ENCODE peak calls at places on chromosomes 7 and 10, in eight cellular contexts. D is dorsolateral prefrontal cortex, Y is heart left ventricle, U is testis, R is pancreas, K is HFF-Myc, O is tibial artery, J is heart right ventricle. T is an unnamed sample.
A peak's percentile ranks its signal among the peaks of the same experiment; 100 is the strongest.

GRCh38 chr7:116522247-116522646 is 2.6 kb upstream of the CAV1 start:
- DNase-seq in D (no peak), Y (no peak), U (no peak), R (no peak), K (no peak), O (no peak), J (no peak), T (no peak)

GRCh38 chr7:8594115-8594514 is 160.7 kb downstream of the NXPH1 start:
- DNase-seq in D (no peak), Y (no peak), U (no peak), R (no peak), K (no peak), O (no peak), J (no peak), T (no peak)

GRCh38 chr10:104104926-104105325 is 17.0 kb upstream of the SFR1 start:
- DNase-seq in D (no peak), Y (no peak), U (no peak), R (no peak), K (no peak), O (no peak), J (no peak), T (no peak)

GRCh38 chr7:100639995-100640394 is 1.4 kb downstream of the TFR2 start:
- DNase-seq in D (no peak), Y (no peak), U (no peak), R (no peak), K (no peak), O (no peak), J (no peak), T (no peak)

GRCh38 chr7:2063562-2064360 is 169.0 kb downstream of the MAD1L1 start:
- DNase-seq in D (no peak), Y (peak; percentile 29), U (peak; percentile 26), R (no peak), K (no peak), O (no peak), J (no peak), T (no peak)

GRCh38 chr7:42758124-42758523 is 153.7 kb downstream of the C7orf25 start:
- DNase-seq in D (no peak), Y (no peak), U (no peak), R (no peak), K (no peak), O (no peak), J (no peak), T (no peak)

GRCh38 chr10:79065853-79066252 is 2.9 kb upstream of the ZMIZ1 start:
- DNase-seq in D (no peak), Y (no peak), U (no peak), R (no peak), K (no peak), O (no peak), J (no peak), T (no peak)

GRCh38 chr10:35561670-35562069 is 43.5 kb upstream of the GJD4 start:
- DNase-seq in D (peak; percentile 82), Y (peak; percentile 60), U (no peak), R (no peak), K (no peak), O (no peak), J (peak; percentile 64), T (no peak)

GRCh38 chr7:22550514-22551010 is 50.6 kb upstream of the STEAP1B start:
- DNase-seq in D (no peak), Y (no peak), U (no peak), R (no peak), K (no peak), O (no peak), J (no peak), T (no peak)
- TF ChIP-seq CTCF in D (no peak), Y (no peak), U (no peak), R (no peak), K (no peak), O (no peak), J (no peak), T (no peak)

GRCh38 chr7:369981-370621 is 80.1 kb downstream of the FOXL3 start:
- DNase-seq in D (no peak), Y (no peak), U (no peak), R (peak; percentile 82), K (no peak), O (peak; percentile 48), J (no peak), T (no peak)
- TF ChIP-seq CTCF in D (no peak), Y (no peak), U (no peak), R (peak; percentile 30), K (no peak), O (no peak), J (no peak), T (no peak)

DNA sequence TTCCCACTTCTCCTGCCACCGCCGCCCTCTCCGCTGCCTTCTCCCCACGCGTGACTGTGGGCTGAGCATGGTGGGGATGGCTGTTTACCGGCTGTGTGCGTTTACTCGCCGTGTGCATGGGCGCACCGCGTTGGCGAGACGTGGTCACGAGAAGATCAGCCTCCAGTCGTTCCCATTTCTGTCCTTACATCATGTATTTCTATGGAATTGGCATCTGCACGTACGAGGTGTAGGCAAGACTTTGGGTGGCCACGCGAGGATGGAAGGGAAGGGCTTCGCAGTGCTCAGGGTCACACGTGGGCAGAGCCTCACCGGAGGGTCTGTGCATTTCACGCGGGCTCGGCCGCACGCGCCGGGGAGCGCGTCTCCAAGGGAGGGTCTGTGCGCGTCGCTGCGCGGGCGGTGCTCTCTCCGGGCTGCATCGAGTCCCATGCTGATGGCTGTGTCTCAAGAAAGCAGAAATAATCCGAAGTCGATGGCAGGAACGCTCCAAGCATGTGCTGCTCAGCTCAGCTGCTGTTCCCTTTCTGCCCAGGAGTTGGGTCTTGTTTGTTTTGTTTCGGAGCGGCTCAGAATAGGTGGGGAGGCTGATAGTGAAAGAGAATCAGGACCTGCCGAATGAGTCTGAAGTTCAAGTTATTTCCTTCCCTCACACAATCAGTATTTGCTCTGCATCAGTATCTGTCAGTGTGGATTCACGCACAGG is 973 bp downstream of the CAMK1D start:
- DNase-seq in D (no peak), Y (peak; percentile 16), U (peak; percentile 46), R (peak; percentile 41), K (no peak), O (peak; percentile 70), J (peak; percentile 28), T (peak; percentile 74)
- TF ChIP-seq CTCF in D (no peak), Y (no peak), U (no peak), R (no peak), K (no peak), O (no peak), J (no peak), T (no peak)

DNA sequence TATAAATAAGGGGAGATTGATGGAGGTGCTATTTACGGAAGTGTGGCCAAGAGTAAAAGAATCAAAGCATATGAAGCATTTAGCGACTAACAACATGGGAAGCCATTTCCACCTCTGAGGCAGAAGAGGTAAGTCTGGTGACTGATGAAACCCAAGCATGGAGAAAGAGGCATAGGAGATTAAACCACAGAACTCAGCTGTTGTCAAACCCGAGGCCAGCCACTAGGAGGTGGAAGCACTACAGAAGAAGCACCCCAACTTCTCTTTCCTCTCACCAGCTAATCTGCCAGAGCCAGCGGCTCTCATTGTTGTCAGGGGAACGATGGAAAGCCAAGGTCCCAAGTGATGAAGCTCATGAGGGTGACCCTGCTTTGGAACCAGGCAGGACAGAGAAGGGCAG is 19.6 kb upstream of the CNTNAP2 start:
- DNase-seq in D (no peak), Y (no peak), U (no peak), R (no peak), K (no peak), O (no peak), J (no peak), T (no peak)
- TF ChIP-seq CTCF in D (peak; percentile 7), Y (no peak), U (no peak), R (no peak), K (no peak), O (no peak), J (no peak), T (no peak)

DNA sequence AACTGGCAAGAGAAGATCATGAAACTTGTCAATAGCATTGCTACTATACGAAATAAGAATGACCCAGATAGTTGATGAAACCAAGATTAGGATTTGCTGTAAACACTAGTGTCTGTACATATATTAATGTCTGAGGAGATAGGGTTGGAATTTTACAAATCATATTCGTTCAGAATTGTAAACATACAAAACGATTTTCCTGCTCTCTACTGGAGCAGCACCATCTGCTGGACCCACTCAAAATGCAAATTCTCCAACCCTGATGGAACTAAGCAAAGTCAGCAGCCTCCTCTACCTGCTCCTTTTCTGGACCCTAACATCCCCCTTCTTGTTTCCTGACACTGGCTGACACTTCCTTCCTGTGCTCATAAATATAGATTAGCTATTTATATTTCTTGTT is 29.4 kb upstream of the SGMS1 start:
- DNase-seq in D (no peak), Y (no peak), U (peak; percentile 29), R (no peak), K (no peak), O (no peak), J (no peak), T (peak; percentile 41)
- TF ChIP-seq CTCF in D (peak; percentile 69), Y (peak; percentile 54), U (no peak), R (peak; percentile 36), K (peak; percentile 42), O (peak; percentile 52), J (peak; percentile 72), T (no peak)

DNA sequence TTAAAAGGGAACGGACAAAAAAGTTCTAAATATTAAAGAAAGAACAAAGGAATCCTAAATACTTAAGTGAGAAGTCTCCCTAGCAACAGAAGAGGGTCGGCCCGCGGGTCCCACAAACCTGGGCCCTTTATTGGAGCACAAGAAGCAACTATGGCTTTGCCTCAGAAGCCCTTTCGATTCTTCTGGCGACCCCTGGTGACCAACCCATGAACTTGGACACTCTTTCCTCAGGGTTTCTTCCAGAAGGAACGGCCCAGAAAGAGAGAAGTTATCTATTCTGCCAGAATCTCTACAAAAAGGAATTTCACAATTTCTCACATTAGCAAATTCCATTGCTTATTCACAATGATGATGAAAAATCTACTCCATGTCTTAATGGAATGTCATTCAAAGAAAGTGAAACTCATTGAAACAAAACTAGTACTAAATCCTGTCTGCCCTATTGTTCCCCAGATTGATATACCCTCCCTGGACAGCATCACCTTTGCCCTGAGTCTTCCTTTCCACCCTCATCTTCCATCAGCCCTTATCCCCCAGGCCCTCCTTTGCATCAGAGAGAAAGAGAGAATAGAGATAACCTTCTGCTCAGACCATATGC is 43.7 kb downstream of the CPVL start:
- DNase-seq in D (no peak), Y (peak; percentile 69), U (peak; percentile 64), R (peak; percentile 58), K (peak; percentile 12), O (peak; percentile 72), J (peak; percentile 78), T (peak; percentile 26)
- TF ChIP-seq CTCF in D (peak; percentile 70), Y (peak; percentile 79), U (peak; percentile 45), R (peak; percentile 60), K (peak; percentile 70), O (peak; percentile 55), J (peak; percentile 72), T (peak; percentile 36)

DNA sequence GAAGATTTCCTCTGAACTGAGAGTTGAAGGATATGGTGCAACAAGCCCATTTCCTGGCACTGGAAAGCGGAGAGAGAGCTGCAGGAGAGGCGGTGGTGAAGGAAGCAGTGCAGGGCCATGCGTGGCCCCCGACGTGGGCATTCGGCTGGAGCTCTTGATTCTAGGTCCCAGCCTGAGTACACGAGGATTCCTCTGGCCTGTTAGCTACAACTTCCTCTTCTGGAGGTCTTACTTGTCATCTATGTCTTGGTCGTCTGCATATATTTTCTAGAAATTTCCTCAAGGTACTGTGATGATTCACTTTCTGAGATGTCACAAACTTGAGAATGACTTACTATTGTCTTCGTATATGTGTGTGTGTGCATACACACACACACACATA is 59.2 kb upstream of the JAZF1 start:
- DNase-seq in D (no peak), Y (no peak), U (no peak), R (no peak), K (no peak), O (no peak), J (no peak), T (no peak)
- TF ChIP-seq CTCF in D (no peak), Y (no peak), U (no peak), R (no peak), K (no peak), O (no peak), J (no peak), T (no peak)

GRCh38 chr10:28991738-28992270 is 297.1 kb upstream of the LYZL1 start:
- DNase-seq in D (no peak), Y (peak; percentile 20), U (peak; percentile 44), R (no peak), K (peak; percentile 6), O (no peak), J (peak; percentile 32), T (peak; percentile 20)
- TF ChIP-seq CTCF in D (peak; percentile 58), Y (peak; percentile 70), U (peak; percentile 66), R (peak; percentile 43), K (peak; percentile 77), O (peak; percentile 64), J (peak; percentile 73), T (peak; percentile 56)